ENCODE peak calls at places on chromosome 20, in four cellular contexts. R is hepatocyte, Y is cardiac fibroblast, A is fibroblast of mammary gland. O is an unnamed sample.

GRCh38 chr20:62772994-62773858 is 23.0 kb upstream of the MRGBP start:
- DNase-seq in A (no peak), R (no peak), Y (peak; percentile 78), O (peak; percentile 70)

GRCh38 chr20:57880155-57880648 is 170.4 kb upstream of the PMEPA1 start:
- DNase-seq in A (no peak), R (peak; percentile 24), Y (no peak), O (peak; percentile 10)

GRCh38 chr20:60473240-60473639 is 515.0 kb downstream of the CDH26 start:
- DNase-seq in A (no peak), R (no peak), Y (no peak), O (no peak)

GRCh38 chr20:63969851-63970713 is at the start of gene ZNF512B:
- DNase-seq in Y (peak; percentile 75), A (no peak), R (peak; percentile 86), O (peak; percentile 81)

GRCh38 chr20:24746351-24746685 is 202.8 kb upstream of the CST7 start:
- DNase-seq in R (no peak), Y (no peak), A (no peak), O (no peak)

GRCh38 chr20:10357974-10358373 is 76.0 kb downstream of the MKKS start:
- DNase-seq in R (no peak), Y (peak; percentile 41), A (peak; percentile 44), O (peak; percentile 51)

GRCh38 chr20:40192083-40192482 is 497.0 kb downstream of the MAFB start:
- DNase-seq in A (no peak), R (no peak), Y (no peak), O (peak; percentile 8)

GRCh38 chr20:31569163-31570020 is 35.7 kb upstream of the ID1 start:
- DNase-seq in A (peak; percentile 59), Y (peak; percentile 67), R (peak; percentile 80), O (peak; percentile 48)

GRCh38 chr20:53579581-53580375 is 13.9 kb downstream of the ZNF217 start:
- DNase-seq in Y (peak; percentile 86), R (peak; percentile 42), A (peak; percentile 85), O (peak; percentile 59)

GRCh38 chr20:24768226-24768625 is 180.8 kb upstream of the CST7 start:
- DNase-seq in R (peak; percentile 65), Y (no peak), A (no peak), O (no peak)

GRCh38 chr20:30286157-30286556 is 971.3 kb upstream of the DEFB115 start:
- DNase-seq in Y (no peak), R (no peak), A (no peak), O (no peak)

GRCh38 chr20:38726849-38727601 is 2.7 kb downstream of the SLC32A1 start:
- DNase-seq in R (no peak), Y (no peak), A (peak; percentile 29), O (peak; percentile 25)

GRCh38 chr20:41690702-41691101 is 72.5 kb upstream of the CHD6 start:
- DNase-seq in R (no peak), Y (no peak), A (no peak), O (no peak)

GRCh38 chr20:1813101-1813529 is 82.1 kb upstream of the SIRPA start:
- DNase-seq in A (peak; percentile 93), Y (peak; percentile 91), R (no peak), O (peak; percentile 96)

GRCh38 chr20:63740070-63740500 is 509 bp downstream of the SLC2A4RG start:
- DNase-seq in A (peak; percentile 17), Y (peak; percentile 46), R (peak; percentile 86), O (peak; percentile 23)

GRCh38 chr20:54711061-54711460 is 235.7 kb downstream of the DOK5 start:
- DNase-seq in Y (no peak), R (no peak), A (no peak), O (no peak)

GRCh38 chr20:31675828-31676533 is 38.3 kb downstream of the COX4I2 start:
- DNase-seq in Y (peak; percentile 74), R (no peak), A (peak; percentile 80), O (peak; percentile 66)

GRCh38 chr20:53736757-53737403 is 143.2 kb upstream of the ZNF217 start:
- DNase-seq in R (no peak), A (peak; percentile 44), Y (peak; percentile 59), O (no peak)

GRCh38 chr20:23356203-23356602 is 5.6 kb downstream of the NXT1 start:
- DNase-seq in Y (no peak), R (no peak), A (no peak), O (no peak)

GRCh38 chr20:59026904-59027745 is 5.0 kb downstream of the ATP5F1E start:
- DNase-seq in A (no peak), R (no peak), Y (no peak), O (no peak)
- H3K4me3 ChIP-seq in A (no peak overlapping the region), R (no peak overlapping the region), Y (no peak overlapping the region), O (no peak overlapping the region)

GRCh38 chr20:33443512-33444239 is at the start of gene SNTA1:
- DNase-seq in A (peak; percentile 56), Y (peak; percentile 90), R (peak; percentile 98), O (peak; percentile 87)

GRCh38 chr20:33442136-33443005 is 1.2 kb downstream of the SNTA1 start:
- DNase-seq in R (no peak), A (no peak), Y (no peak), O (no peak)

GRCh38 chr20:33445881-33446615 is 2.5 kb upstream of the SNTA1 start:
- DNase-seq in R (no peak), Y (no peak), A (no peak), O (no peak)

GRCh38 chr20:33443006-33443511 is 504 bp downstream of the SNTA1 start:
- DNase-seq in Y (no peak), R (peak; percentile 72), A (no peak), O (no peak)

DNA sequence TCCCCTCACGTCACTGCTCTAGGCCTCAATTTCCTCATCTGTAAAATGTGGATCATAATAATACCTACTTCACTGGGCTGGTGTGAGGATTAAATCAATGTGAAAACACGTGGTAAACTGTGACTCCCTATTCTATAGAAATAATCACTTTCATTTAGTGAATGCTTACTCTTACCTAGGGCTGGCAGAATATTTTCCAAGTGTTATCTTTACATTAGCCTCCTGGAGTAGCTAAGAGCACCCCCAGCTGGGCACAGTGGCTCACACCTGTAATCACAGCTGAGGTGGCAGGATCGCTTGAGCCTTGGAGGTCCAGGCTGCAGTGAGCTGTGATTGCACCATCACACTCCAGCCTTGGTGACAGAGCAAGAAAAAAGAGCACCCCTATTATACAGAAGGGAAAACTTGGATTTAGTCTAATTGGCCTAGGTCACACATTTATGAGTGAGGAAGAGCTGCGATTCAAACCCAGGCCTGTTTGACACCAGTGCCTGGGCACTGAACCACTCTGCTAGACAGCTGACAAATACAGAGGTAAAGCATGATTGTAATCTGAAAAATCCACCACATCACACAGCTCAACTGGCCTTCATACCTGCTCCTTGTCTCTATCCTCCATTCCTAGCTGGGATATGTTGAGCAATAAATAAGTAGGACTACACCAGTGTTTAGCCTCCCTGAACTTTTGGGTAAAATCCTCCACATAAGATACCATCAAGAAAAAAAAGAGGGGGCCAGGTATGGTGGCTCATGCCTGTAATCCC is 1.4 kb upstream of the SNTA1 start:
- DNase-seq in R (peak; percentile 55), A (peak; percentile 22), Y (no peak), O (peak; percentile 41)
- H3K4me3 ChIP-seq in R (no peak overlapping the region), A (no peak overlapping the region), Y (no peak overlapping the region), O (peak overlapping the region; percentile 87)

DNA sequence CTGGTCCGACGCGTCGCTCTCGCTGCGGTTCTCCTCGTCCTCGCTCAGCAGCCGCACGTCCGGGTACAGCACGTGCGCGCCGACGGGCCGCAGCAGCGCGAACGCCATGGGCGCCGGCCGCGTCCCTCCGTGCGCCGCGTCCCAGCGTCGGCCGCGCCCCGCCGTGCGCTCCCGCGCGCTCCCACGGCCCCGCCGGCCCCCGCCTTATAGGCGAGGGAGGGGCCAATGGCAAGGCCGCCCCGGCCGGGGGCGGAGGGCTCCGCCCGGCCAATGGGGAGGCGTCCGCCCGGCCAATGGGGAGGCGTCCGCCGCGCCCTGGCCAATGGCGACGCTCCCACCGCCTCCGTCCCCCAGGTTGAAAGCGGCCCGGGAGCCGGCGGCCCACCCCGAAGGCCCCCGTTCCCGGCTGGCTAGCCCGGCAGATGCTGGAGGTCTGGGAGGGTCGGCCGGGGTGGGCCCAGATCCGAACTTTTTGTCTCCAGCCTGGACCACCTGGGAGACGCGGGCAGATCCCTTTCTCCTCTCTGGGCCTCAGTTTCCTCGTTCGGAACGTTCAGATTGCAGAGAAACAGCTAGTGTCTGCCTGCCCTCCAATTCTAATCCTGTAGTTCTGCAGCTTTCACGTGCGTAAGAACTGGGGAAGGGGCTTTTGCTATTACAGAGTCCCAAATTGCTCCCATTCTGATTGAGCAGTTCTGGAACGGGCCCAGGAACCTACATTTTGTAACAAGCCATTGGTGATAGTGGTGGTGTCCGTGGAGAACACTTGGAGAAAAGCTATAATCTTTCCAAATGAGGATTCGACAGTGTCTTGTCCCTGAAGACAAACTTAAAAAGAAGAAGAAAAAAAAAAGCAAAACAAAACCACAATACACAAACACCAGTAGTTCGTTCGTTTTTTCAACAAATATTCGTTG is at the start of gene TCF15:
- DNase-seq in Y (no peak), R (peak; percentile 23), A (peak; percentile 11), O (no peak)
- H3K4me3 ChIP-seq in Y (no peak within 1 kb of the TSS), R (no peak within 1 kb of the TSS), A (no peak within 1 kb of the TSS), O (no peak within 1 kb of the TSS)

DNA sequence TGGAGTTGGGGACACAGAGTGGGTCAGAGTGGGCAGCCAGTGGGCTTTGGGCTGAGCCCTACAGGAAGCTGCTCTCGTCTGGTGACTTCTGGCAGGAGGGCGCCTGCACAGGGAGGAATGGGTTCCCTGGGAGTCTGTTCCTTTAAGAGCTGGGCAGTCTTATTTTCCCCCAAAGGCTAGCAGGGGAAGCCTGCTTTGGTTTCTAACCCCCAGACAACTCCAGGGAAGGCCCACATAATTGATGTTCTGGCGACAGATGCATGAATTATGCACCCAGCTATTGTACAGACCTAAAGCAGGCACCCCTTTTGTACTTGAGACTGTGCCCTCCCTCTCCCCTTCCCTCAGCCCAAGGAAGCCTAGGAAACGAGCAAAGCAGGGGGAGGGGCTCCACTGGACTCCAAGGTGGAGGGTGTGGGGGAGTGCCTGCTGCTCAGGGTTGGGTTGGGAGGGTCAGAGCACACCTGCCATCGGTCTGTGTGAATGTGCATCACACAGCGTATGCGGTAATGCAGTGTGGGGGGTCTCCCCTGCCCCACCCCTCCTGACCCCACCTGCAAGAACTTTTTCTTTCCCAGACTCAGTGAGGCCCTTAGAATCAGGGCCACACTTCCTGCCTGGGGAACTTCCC is 102.1 kb downstream of the KCNB1 start:
- DNase-seq in R (no peak), Y (no peak), A (no peak), O (no peak)
- H3K4me3 ChIP-seq in R (no peak overlapping the region), Y (no peak overlapping the region), A (no peak overlapping the region), O (no peak overlapping the region)

GRCh38 chr20:3747471-3747870 is 15.0 kb downstream of the HSPA12B start:
- DNase-seq in R (no peak), Y (no peak), A (no peak), O (no peak)

GRCh38 chr20:3743251-3743650 is 10.8 kb downstream of the HSPA12B start:
- DNase-seq in R (no peak), A (no peak), Y (no peak), O (no peak)

GRCh38 chr20:3744037-3744436 is 11.6 kb downstream of the HSPA12B start:
- DNase-seq in A (no peak), R (no peak), Y (no peak), O (no peak)

GRCh38 chr20:3745686-3746173 is 13.2 kb downstream of the HSPA12B start:
- DNase-seq in A (no peak), R (no peak), Y (no peak), O (no peak)

GRCh38 chr20:3744806-3745685 is 12.6 kb downstream of the HSPA12B start:
- DNase-seq in A (peak; percentile 32), R (peak; percentile 85), Y (peak; percentile 23), O (peak; percentile 28)
- H3K4me3 ChIP-seq in A (no peak overlapping the region), R (no peak overlapping the region), Y (no peak overlapping the region), O (no peak overlapping the region)

GRCh38 chr20:36572701-36573102 is 695 bp upstream of the TGIF2 start:
- DNase-seq in A (peak; percentile 37), Y (peak; percentile 15), R (peak; percentile 61), O (peak; percentile 51)
- H3K4me3 ChIP-seq in A (peak overlapping the region; percentile 26), Y (peak overlapping the region; percentile 64), R (peak overlapping the region; percentile 33), O (peak overlapping the region; percentile 43)

O was measured in foreskin fibroblast.